ENCODE peak calls at places on chromosome 16, in five cellular contexts. V is fibroblast of lung, J is body of pancreas, S is pancreas, Q is esophagus muscularis mucosa. M is an unnamed sample. For H3K4me1 and H3K36me3, the result is how much of the 10 kb centered on the place peaks cover.

GRCh38 chr16:4062212-4062802 is 53.9 kb downstream of the ADCY9 start:
- DNase-seq in V (no peak), J (no peak), S (no peak), Q (no peak), M (no peak)

GRCh38 chr16:89700649-89701424 is 668 bp downstream of the SPATA2L start:
- DNase-seq in V (peak), J (peak), S (peak), Q (no peak), M (no peak)

GRCh38 chr16:81324808-81325207 is 10.0 kb downstream of the GAN start:
- DNase-seq in V (no peak), J (no peak), S (no peak), Q (no peak), M (no peak)

GRCh38 chr16:72721981-72722380 is 325.9 kb downstream of the ZFHX3 start:
- DNase-seq in V (no peak), J (no peak), S (no peak), Q (no peak), M (no peak)

GRCh38 chr16:88719267-88719932 is 13.1 kb downstream of the CTU2 start:
- DNase-seq in V (no peak), J (no peak), S (no peak), Q (no peak), M (no peak)

GRCh38 chr16:48831081-48831722 is 221.2 kb upstream of the N4BP1 start:
- DNase-seq in V (no peak), J (no peak), S (no peak), Q (peak), M (no peak)

GRCh38 chr16:30357715-30358576 is 2.8 kb upstream of the CD2BP2 start:
- DNase-seq in V (no peak), J (no peak), S (no peak), Q (no peak), M (no peak)

GRCh38 chr16:65375651-65376050 is 253.8 kb upstream of the CDH11 start:
- DNase-seq in V (no peak), J (no peak), S (no peak), Q (no peak), M (no peak)

GRCh38 chr16:4272114-4272954 is 489 bp downstream of the TFAP4 start:
- DNase-seq in V (peak), J (peak), S (peak), Q (no peak), M (peak)

GRCh38 chr16:20906871-20907255 is 6.3 kb downstream of the LYRM1 start:
- DNase-seq in V (peak), J (no peak), S (no peak), Q (no peak), M (no peak)

GRCh38 chr16:67278773-67279295 is 498 bp upstream of the PLEKHG4 start:
- DNase-seq in V (no peak), J (peak), S (no peak), Q (no peak), M (no peak)

GRCh38 chr16:65281636-65282035 is 159.8 kb upstream of the CDH11 start:
- DNase-seq in V (no peak), J (no peak), S (no peak), Q (no peak), M (no peak)

GRCh38 chr16:81615833-81616232 is 163.3 kb upstream of the PLCG2 start:
- DNase-seq in V (no peak), J (no peak), S (no peak), Q (no peak), M (no peak)

GRCh38 chr16:87472935-87473334 is 19.9 kb downstream of the ZCCHC14 start:
- DNase-seq in V (no peak), J (no peak), S (no peak), Q (no peak), M (no peak)

GRCh38 chr16:50450957-50451356 is 82.2 kb upstream of the BRD7 start:
- DNase-seq in V (no peak), J (no peak), S (no peak), Q (no peak), M (no peak)

GRCh38 chr16:19660432-19660831 is 57.6 kb downstream of the KNOP1 start:
- DNase-seq in V (no peak), J (no peak), S (no peak), Q (no peak), M (no peak)

GRCh38 chr16:31093132-31093703 is 1.4 kb downstream of the VKORC1 start:
- DNase-seq in V (no peak), J (no peak), S (no peak), Q (no peak), M (no peak)

GRCh38 chr16:58025351-58026138 is at the start of gene MMP15:
- DNase-seq in V (peak), J (peak), S (peak), Q (no peak), M (peak)

GRCh38 chr16:67897231-67897630 is 4.2 kb downstream of the PSKH1 start:
- DNase-seq in V (no peak), J (no peak), S (no peak), Q (no peak), M (no peak)

GRCh38 chr16:4936181-4936990 is 562 bp downstream of the PPL start:
- DNase-seq in V (peak), J (peak), S (peak), Q (no peak), M (no peak)

GRCh38 chr16:2520097-2520783 is at the start of gene AMDHD2:
- DNase-seq in V (peak), J (peak), S (peak), Q (peak), M (peak)
- H3K4me1 ChIP-seq in V (under half), J (half or more), S (under half), Q (half or more), M (half or more)

DNA sequence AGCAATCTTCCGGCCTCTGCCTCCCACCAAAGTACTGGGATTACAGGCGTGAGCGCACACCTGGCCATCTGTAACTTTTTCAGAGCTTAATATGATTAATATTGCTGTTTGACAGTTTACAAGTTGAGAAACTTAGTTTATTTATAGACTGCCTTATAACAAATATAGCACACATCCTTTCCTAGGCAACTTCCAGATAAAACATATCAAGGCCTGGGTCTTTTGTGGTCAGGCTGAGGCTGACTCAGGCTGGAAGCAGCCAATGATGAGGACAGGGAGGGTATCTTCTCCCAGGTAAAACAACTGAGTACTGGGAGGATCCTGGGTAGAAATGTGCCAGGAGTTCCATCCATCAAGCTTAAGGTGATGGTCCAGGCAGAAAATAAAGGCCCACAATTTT is 16.2 kb downstream of the LUC7L start:
- DNase-seq in V (no peak), J (no peak), S (no peak), Q (no peak), M (no peak)
- H3K36me3 ChIP-seq in V (under half), J (under half), S (under half), Q (half or more), M (half or more)

GRCh38 chr16:85461814-85462404 is 151.2 kb upstream of the GSE1 start:
- DNase-seq in V (peak), J (no peak), S (no peak), Q (no peak), M (peak)
- H3K4me1 ChIP-seq in V (under half), J (half or more), S (under half), Q (half or more), M (under half)

GRCh38 chr16:84854759-84855158 is 35.0 kb downstream of the CRISPLD2 start:
- DNase-seq in V (peak), J (no peak), S (no peak), Q (no peak), M (no peak)
- H3K36me3 ChIP-seq in V (under half), J (under half), S (under half), Q (half or more), M (under half)

DNA sequence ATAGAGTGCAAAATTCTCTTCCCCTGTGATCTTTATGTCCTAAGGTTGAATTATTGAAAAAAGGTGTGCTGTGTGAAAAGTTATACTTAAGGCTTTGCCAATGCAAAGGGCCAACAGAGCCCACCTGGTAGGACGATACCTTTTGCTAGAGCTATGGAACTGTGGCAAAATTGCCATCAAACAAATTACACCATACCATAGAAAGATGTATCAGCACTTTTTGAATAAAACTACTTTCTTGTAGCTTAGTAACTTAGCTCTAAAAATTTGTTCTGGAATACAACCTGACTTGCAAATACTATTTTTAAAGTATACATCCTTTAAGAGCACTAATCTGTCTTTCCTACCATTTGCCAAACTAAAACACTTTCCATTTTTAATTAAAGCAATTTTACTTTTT is 147.2 kb upstream of the ERCC4 start:
- DNase-seq in V (no peak), J (no peak), S (no peak), Q (no peak), M (no peak)
- H3K4me1 ChIP-seq in V (under half), J (under half), S (under half), Q (under half), M (under half)

GRCh38 chr16:78133919-78134318 is 34.5 kb downstream of the WWOX start:
- DNase-seq in V (no peak), J (no peak), S (no peak), Q (no peak), M (no peak)

GRCh38 chr16:78134944-78135619 is 35.6 kb downstream of the WWOX start:
- DNase-seq in V (no peak), J (no peak), S (no peak), Q (no peak), M (no peak)

GRCh38 chr16:78140818-78141466 is 41.5 kb downstream of the WWOX start:
- DNase-seq in V (no peak), J (no peak), S (no peak), Q (peak), M (no peak)

GRCh38 chr16:78137179-78137578 is 37.7 kb downstream of the WWOX start:
- DNase-seq in V (no peak), J (no peak), S (no peak), Q (peak), M (no peak)

GRCh38 chr16:78137782-78138616 is 38.5 kb downstream of the WWOX start:
- DNase-seq in V (no peak), J (no peak), S (no peak), Q (peak), M (no peak)
- H3K36me3 ChIP-seq in V (under half), J (under half), S (under half), Q (under half), M (under half)

M was measured in adrenal gland.